ENCODE peak calls at places on chromosomes 1 and 21, in five cellular contexts. One of them, this sample, is unnamed.

GRCh38 chr1:230368363-230368762 is 57.8 kb downstream of the PGBD5 start:
- DNase-seq in NCI-H1930: no peak
- DNase-seq in AG08396: no peak
- DNase-seq in NT2/D1: no peak
- DNase-seq in dorsolateral prefrontal cortex: no peak
- DNase-seq in this sample: no peak

GRCh38 chr1:17551755-17552234 is 12.3 kb downstream of the ARHGEF10L start:
- DNase-seq in NCI-H1930: no peak
- DNase-seq in AG08396: no peak
- DNase-seq in NT2/D1: no peak
- DNase-seq in dorsolateral prefrontal cortex: peak; percentile 82
- DNase-seq in this sample: no peak

GRCh38 chr1:240258910-240259309 is 167.2 kb downstream of the FMN2 start:
- DNase-seq in NCI-H1930: no peak
- DNase-seq in AG08396: peak; percentile 51
- DNase-seq in NT2/D1: no peak
- DNase-seq in dorsolateral prefrontal cortex: no peak
- DNase-seq in this sample: no peak

GRCh38 chr21:46141767-46142580 is 13.4 kb downstream of the FTCD start:
- DNase-seq in NCI-H1930: no peak
- DNase-seq in AG08396: no peak
- DNase-seq in NT2/D1: no peak
- DNase-seq in dorsolateral prefrontal cortex: no peak
- DNase-seq in this sample: no peak

GRCh38 chr21:15742694-15743093 is 12.9 kb downstream of the USP25 start:
- DNase-seq in NCI-H1930: no peak
- DNase-seq in AG08396: no peak
- DNase-seq in NT2/D1: no peak
- DNase-seq in dorsolateral prefrontal cortex: no peak
- DNase-seq in this sample: no peak

GRCh38 chr1:168301664-168302320 is 21.1 kb downstream of the TBX19 start:
- DNase-seq in NCI-H1930: no peak
- DNase-seq in AG08396: peak; percentile 37
- DNase-seq in NT2/D1: peak; percentile 23
- DNase-seq in dorsolateral prefrontal cortex: no peak
- DNase-seq in this sample: no peak

GRCh38 chr21:42532466-42533181 is 19.0 kb downstream of the SLC37A1 start:
- DNase-seq in NCI-H1930: no peak
- DNase-seq in AG08396: peak; percentile 53
- DNase-seq in NT2/D1: no peak
- DNase-seq in dorsolateral prefrontal cortex: no peak
- DNase-seq in this sample: no peak

GRCh38 chr1:117609471-117609911 is 3.6 kb downstream of the TENT5C start:
- DNase-seq in NCI-H1930: no peak
- DNase-seq in AG08396: peak; percentile 27
- DNase-seq in NT2/D1: no peak
- DNase-seq in dorsolateral prefrontal cortex: no peak
- DNase-seq in this sample: no peak

GRCh38 chr21:30829659-30830058 is at the start of gene KRTAP7-1:
- DNase-seq in NCI-H1930: no peak
- DNase-seq in AG08396: no peak
- DNase-seq in NT2/D1: no peak
- DNase-seq in dorsolateral prefrontal cortex: no peak
- DNase-seq in this sample: no peak

GRCh38 chr1:107862064-107862463 is 102.9 kb downstream of the VAV3 start:
- DNase-seq in NCI-H1930: no peak
- DNase-seq in AG08396: no peak
- DNase-seq in NT2/D1: no peak
- DNase-seq in dorsolateral prefrontal cortex: no peak
- DNase-seq in this sample: no peak

GRCh38 chr1:58885998-58886397 is 102.2 kb upstream of the JUN start:
- DNase-seq in NCI-H1930: no peak
- DNase-seq in AG08396: no peak
- DNase-seq in NT2/D1: no peak
- DNase-seq in dorsolateral prefrontal cortex: no peak
- DNase-seq in this sample: no peak

GRCh38 chr1:156146749-156147405 is 6.5 kb upstream of the SEMA4A start:
- DNase-seq in NCI-H1930: no peak
- DNase-seq in AG08396: no peak
- DNase-seq in NT2/D1: no peak
- DNase-seq in dorsolateral prefrontal cortex: no peak
- DNase-seq in this sample: no peak

GRCh38 chr1:97500696-97501297 is 420.0 kb downstream of the DPYD start:
- DNase-seq in NCI-H1930: no peak
- DNase-seq in AG08396: no peak
- DNase-seq in NT2/D1: no peak
- DNase-seq in dorsolateral prefrontal cortex: no peak
- DNase-seq in this sample: no peak